ENCODE peak calls at places on chromosomes 4 and X, in nine cellular contexts. S, I, J, Z, W, P, X, L and E are unnamed samples.

GRCh38 chr4:80142396-80143304 is 54.7 kb upstream of the PRDM8 start:
- DNase-seq in S (no peak), I (peak), J (no peak), Z (no peak), W (no peak), P (no peak), X (no peak), L (no peak), E (peak)

GRCh38 chrX:115650916-115651315 is 89.9 kb downstream of the PLS3 start:
- DNase-seq in S (no peak), I (peak), J (no peak), Z (no peak), W (no peak), P (peak), X (peak), L (no peak), E (peak)

GRCh38 chr4:98950925-98951324 is 22.0 kb upstream of the EIF4E start:
- DNase-seq in S (no peak), I (no peak), J (no peak), Z (no peak), W (no peak), P (no peak), X (no peak), L (no peak), E (peak)

GRCh38 chrX:154396948-154397887 is 959 bp upstream of the RPL10 start:
- DNase-seq in S (peak), I (peak), J (peak), Z (peak), W (peak), P (peak), X (peak), L (peak), E (peak)

GRCh38 chr4:145047151-145047550 is 50.8 kb downstream of the ANAPC10 start:
- DNase-seq in S (no peak), I (no peak), J (no peak), Z (no peak), W (no peak), P (peak), X (no peak), L (no peak), E (no peak)

GRCh38 chrX:14936561-14936960 is 63.3 kb downstream of the MOSPD2 start:
- DNase-seq in S (no peak), I (peak), J (no peak), Z (no peak), W (no peak), P (no peak), X (peak), L (no peak), E (peak)

GRCh38 chrX:123803331-123803983 is 56.4 kb upstream of the XIAP start:
- DNase-seq in S (no peak), I (peak), J (no peak), Z (peak), W (no peak), P (peak), X (peak), L (no peak), E (peak)

GRCh38 chrX:109632906-109633504 is 8.0 kb upstream of the KCNE5 start:
- DNase-seq in S (no peak), I (no peak), J (no peak), Z (no peak), W (no peak), P (no peak), X (no peak), L (no peak), E (peak)

GRCh38 chr4:40739347-40739746 is 10.4 kb upstream of the NSUN7 start:
- DNase-seq in S (no peak), I (no peak), J (no peak), Z (no peak), W (no peak), P (no peak), X (no peak), L (no peak), E (no peak)

GRCh38 chr4:90112715-90113114 is 14.5 kb upstream of the CCSER1 start:
- DNase-seq in S (no peak), I (no peak), J (no peak), Z (no peak), W (no peak), P (no peak), X (peak), L (no peak), E (no peak)

GRCh38 chr4:20268028-20268427 is 16.3 kb downstream of the SLIT2 start:
- DNase-seq in S (no peak), I (no peak), J (no peak), Z (no peak), W (no peak), P (no peak), X (no peak), L (no peak), E (no peak)

GRCh38 chr4:20264688-20265087 is 13.0 kb downstream of the SLIT2 start:
- DNase-seq in S (no peak), I (no peak), J (no peak), Z (no peak), W (no peak), P (no peak), X (no peak), L (no peak), E (no peak)

GRCh38 chr4:20265726-20266125 is 14.0 kb downstream of the SLIT2 start:
- DNase-seq in S (no peak), I (no peak), J (no peak), Z (no peak), W (no peak), P (no peak), X (peak), L (no peak), E (no peak)

GRCh38 chr4:20262221-20262620 is 10.5 kb downstream of the SLIT2 start:
- DNase-seq in S (no peak), I (no peak), J (no peak), Z (no peak), W (no peak), P (no peak), X (no peak), L (no peak), E (no peak)

GRCh38 chr4:20266215-20267082 is 14.7 kb downstream of the SLIT2 start:
- DNase-seq in S (peak), I (no peak), J (no peak), Z (no peak), W (no peak), P (no peak), X (peak), L (no peak), E (no peak)
- H3K4me3 ChIP-seq in S (no peak), I (no peak), J (no peak), Z (no peak), W (no peak), P (no peak), X (no peak), L (no peak), E (no peak)

DNA sequence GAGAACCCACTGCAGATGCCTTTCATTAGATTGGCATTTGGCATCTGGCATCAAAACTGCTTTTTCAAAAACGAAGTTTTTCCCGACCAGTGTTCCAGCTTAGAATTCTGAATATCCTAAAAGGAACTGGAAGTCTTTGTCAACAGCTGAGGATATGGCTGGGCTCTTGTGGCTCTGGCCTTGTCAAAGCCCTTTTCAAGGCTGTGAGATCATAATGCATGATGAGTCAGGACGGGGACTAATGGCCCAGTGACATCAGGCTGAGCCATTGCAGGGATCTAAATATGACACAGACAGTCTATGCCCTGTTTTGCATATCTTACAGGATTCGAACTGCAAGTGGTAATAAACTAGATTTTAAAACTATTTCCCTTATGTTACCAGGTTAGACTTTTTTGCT is 306.4 kb downstream of the PTTG2 start:
- DNase-seq in S (no peak), I (peak), J (no peak), Z (no peak), W (no peak), P (peak), X (peak), L (no peak), E (no peak)
- TF ChIP-seq CTCF in S (no peak), I (no peak), J (no peak), Z (no peak), W (no peak), P (no peak), X (no peak), L (no peak), E (no peak)

GRCh38 chr4:112518675-112519074 is 2.7 kb upstream of the NEUROG2 start:
- DNase-seq in S (no peak), I (no peak), J (no peak), Z (no peak), W (no peak), P (no peak), X (no peak), L (no peak), E (no peak)

GRCh38 chr4:112521123-112522116 is 5.4 kb upstream of the NEUROG2 start:
- DNase-seq in S (no peak), I (no peak), J (no peak), Z (no peak), W (peak), P (peak), X (no peak), L (no peak), E (no peak)

GRCh38 chr4:112520598-112521122 is 4.7 kb upstream of the NEUROG2 start:
- DNase-seq in S (no peak), I (no peak), J (no peak), Z (no peak), W (no peak), P (no peak), X (no peak), L (no peak), E (no peak)

GRCh38 chr4:112517911-112518310 is 1.9 kb upstream of the NEUROG2 start:
- DNase-seq in S (no peak), I (no peak), J (no peak), Z (no peak), W (no peak), P (no peak), X (no peak), L (no peak), E (no peak)

GRCh38 chr4:112519689-112520597 is 4.0 kb upstream of the NEUROG2 start:
- DNase-seq in S (no peak), I (no peak), J (no peak), Z (no peak), W (peak), P (peak), X (no peak), L (no peak), E (no peak)
- H3K4me3 ChIP-seq in S (no peak), I (no peak), J (no peak), Z (no peak), W (no peak), P (peak), X (no peak), L (no peak), E (no peak)

DNA sequence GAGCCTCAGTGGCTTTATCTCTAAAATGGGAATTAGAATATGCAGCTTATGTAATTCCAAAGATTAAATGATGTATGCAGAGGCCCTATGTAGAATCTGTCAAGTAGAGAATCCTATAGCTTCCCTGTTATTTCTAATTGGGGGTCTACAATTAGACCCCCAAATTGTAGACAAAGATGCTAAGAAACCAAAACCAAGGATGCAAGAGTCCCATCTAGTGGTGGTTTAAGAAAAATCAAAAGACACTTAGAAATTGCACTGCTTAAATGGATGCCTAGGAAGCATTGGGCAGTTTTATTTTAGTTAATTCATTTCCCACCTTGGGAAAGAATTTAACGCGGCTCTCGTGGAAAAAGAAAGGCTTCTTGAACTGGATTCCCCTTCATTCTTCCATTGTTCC is 115.2 kb downstream of the GABRA2 start:
- DNase-seq in S (no peak), I (no peak), J (no peak), Z (no peak), W (no peak), P (no peak), X (peak), L (no peak), E (peak)
- TF ChIP-seq CTCF in S (no peak), I (peak), J (no peak), Z (no peak), W (no peak), P (peak), X (peak), L (no peak), E (peak)

GRCh38 chr4:110292994-110293744 is 94.8 kb upstream of the ELOVL6 start:
- DNase-seq in S (no peak), I (no peak), J (no peak), Z (no peak), W (no peak), P (no peak), X (no peak), L (no peak), E (no peak)
- H3K4me3 ChIP-seq in S (no peak), I (no peak), J (no peak), Z (no peak), W (no peak), P (no peak), X (no peak), L (no peak), E (no peak)

GRCh38 chrX:1749499-1749898 is 134.6 kb downstream of the ASMT start:
- DNase-seq in S (no peak), I (no peak), J (no peak), Z (no peak), W (no peak), P (no peak), X (no peak), L (no peak), E (no peak)
- TF ChIP-seq CTCF in S (no peak), I (no peak), J (no peak), Z (no peak), W (no peak), P (no peak), X (no peak), L (no peak), E (no peak)

GRCh38 chr4:154593868-154594267 is 3.3 kb upstream of the FGA start:
- DNase-seq in S (no peak), I (no peak), J (no peak), Z (no peak), W (no peak), P (no peak), X (no peak), L (no peak), E (no peak)

GRCh38 chr4:154603033-154603943 is 9.2 kb downstream of the FGG start:
- DNase-seq in S (no peak), I (no peak), J (no peak), Z (no peak), W (no peak), P (no peak), X (no peak), L (no peak), E (no peak)

GRCh38 chr4:154602404-154603020 is 9.9 kb downstream of the FGG start:
- DNase-seq in S (no peak), I (peak), J (no peak), Z (no peak), W (no peak), P (no peak), X (no peak), L (no peak), E (no peak)

GRCh38 chr4:154595807-154596206 is 5.3 kb upstream of the FGA start:
- DNase-seq in S (no peak), I (peak), J (no peak), Z (no peak), W (no peak), P (no peak), X (no peak), L (no peak), E (peak)

DNA sequence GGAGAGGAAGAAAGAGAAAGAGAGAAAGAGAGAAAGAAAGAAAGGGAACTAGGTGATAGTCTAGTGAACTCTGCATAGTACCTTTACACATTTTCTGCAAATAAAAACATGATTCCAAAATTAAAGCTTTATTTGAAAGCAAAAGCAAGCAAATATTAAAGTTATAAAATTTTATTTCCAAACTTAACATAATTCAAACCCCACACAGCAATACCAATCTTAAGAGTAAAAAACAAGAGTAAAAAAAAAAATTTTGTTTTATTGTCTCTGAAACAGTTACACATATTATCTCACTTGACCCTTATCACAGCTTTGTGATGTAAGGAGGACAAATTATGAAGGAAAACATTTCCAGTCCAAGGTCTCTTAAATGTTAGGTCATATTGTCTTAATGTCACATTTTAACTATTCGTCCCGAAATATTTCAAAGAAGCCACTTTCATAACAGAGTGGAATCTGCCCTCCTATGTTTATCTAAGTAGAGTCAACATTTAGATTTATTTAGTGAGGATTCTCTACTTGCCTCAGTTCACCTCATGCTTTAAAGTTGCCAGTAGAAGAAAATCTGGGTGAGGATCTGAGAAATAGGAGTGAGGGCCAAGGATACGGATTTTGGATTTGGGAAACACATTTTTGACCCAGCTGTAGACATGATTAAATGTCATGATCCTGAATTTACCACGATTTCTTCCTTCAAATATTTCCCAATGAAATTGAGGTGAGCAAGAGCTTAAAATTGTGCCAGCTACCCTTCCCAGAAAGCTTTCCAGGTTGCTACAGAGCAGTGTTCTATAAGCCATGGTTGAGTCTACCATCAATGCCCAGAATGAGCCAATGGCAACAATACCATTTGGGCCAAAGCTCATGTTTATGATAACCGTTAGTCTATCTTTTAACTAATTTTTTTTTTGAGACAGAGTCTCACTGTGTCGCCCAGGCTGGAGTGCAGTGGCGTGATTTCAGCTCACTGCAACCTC is 7.5 kb upstream of the FGA start:
- DNase-seq in S (no peak), I (no peak), J (no peak), Z (no peak), W (no peak), P (no peak), X (no peak), L (no peak), E (no peak)
- H3K4me3 ChIP-seq in S (no peak), I (no peak), J (no peak), Z (no peak), W (no peak), P (no peak), X (no peak), L (no peak), E (no peak)

GRCh38 chrX:28802625-28803024 is 215.4 kb downstream of the IL1RAPL1 start:
- DNase-seq in S (no peak), I (no peak), J (no peak), Z (no peak), W (no peak), P (no peak), X (peak), L (no peak), E (peak)
- TF ChIP-seq CTCF in S (no peak), I (no peak), J (no peak), Z (no peak), W (no peak), P (no peak), X (no peak), L (no peak), E (peak)

DNA sequence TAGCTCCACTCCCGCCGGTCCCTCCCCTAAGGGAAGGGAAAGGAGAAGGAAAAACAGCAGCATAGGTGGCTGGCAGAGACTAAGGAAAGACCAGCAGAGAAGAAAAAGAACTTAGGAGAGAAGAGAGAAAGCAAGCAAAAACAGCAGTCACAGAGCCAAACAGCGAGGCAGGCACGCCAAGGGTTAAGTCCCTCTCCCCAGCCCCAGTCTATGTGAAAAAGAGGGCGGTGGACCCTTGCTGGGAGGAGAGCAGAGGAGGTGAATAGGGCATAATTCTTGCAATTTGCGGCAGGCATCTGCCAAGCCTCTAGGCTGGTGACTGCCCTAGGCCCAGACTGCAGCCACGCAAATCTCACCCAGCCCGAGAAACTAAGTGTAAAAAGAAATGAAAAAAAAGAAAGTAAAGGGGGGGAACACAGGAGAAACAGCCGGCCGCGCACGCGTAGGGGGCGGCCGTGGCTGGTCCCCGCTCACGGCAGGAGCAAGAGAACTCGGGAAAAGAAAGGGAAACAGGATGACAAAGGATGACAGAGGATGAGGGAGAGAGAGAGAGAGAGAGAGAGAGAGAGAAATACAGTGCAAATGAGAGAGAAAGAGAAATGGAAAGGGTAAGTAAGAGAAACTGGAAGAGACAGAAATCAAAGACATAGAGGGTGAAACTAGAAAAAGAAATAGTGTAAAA is 48.6 kb downstream of the MAGEA9 start:
- DNase-seq in S (no peak), I (no peak), J (no peak), Z (no peak), W (no peak), P (peak), X (peak), L (no peak), E (peak)
- H3K4me3 ChIP-seq in S (peak), I (no peak), J (peak), Z (no peak), W (no peak), P (peak), X (peak), L (peak), E (peak)

GRCh38 chrX:149643496-149643895 is 11.9 kb upstream of the TMEM185A start:
- DNase-seq in S (no peak), I (no peak), J (no peak), Z (no peak), W (no peak), P (no peak), X (no peak), L (no peak), E (no peak)

GRCh38 chrX:149650162-149650561 is 18.6 kb upstream of the TMEM185A start:
- DNase-seq in S (no peak), I (no peak), J (no peak), Z (no peak), W (no peak), P (no peak), X (no peak), L (no peak), E (no peak)

GRCh38 chrX:149652232-149652981 is 20.8 kb upstream of the TMEM185A start:
- DNase-seq in S (no peak), I (peak), J (no peak), Z (no peak), W (no peak), P (no peak), X (no peak), L (no peak), E (no peak)

GRCh38 chrX:149647505-149647904 is 15.9 kb upstream of the TMEM185A start:
- DNase-seq in S (no peak), I (no peak), J (no peak), Z (no peak), W (no peak), P (no peak), X (no peak), L (no peak), E (no peak)

GRCh38 chrX:149648932-149649331 is 17.3 kb upstream of the TMEM185A start:
- DNase-seq in S (no peak), I (no peak), J (no peak), Z (no peak), W (no peak), P (no peak), X (no peak), L (no peak), E (no peak)
- TF ChIP-seq CTCF in S (no peak), I (no peak), J (no peak), Z (no peak), W (no peak), P (peak), X (no peak), L (no peak), E (no peak)